ENCODE peak calls at places on chromosomes 6 and 20, in five cellular contexts. T is H1, W is K562, U is GM12878, P is HepG2. H is an unnamed sample.

GRCh38 chr6:150195996-150196417 is 53.2 kb downstream of the PPP1R14C start:
- DNase-seq in T (no peak), W (no peak), U (no peak), P (no peak), H (no peak)

GRCh38 chr6:169702640-169703246 is 817 bp downstream of the C6orf120 start:
- DNase-seq in T (no peak), W (peak), U (no peak), P (peak), H (peak)

GRCh38 chr6:6890400-6890858 is 217.3 kb upstream of the RREB1 start:
- DNase-seq in T (no peak), W (peak), U (no peak), P (no peak), H (peak)

GRCh38 chr6:34196833-34197195 is 39.9 kb upstream of the HMGA1 start:
- DNase-seq in T (no peak), W (no peak), U (no peak), P (no peak), H (no peak)

GRCh38 chr6:25094726-25095125 is 159.0 kb upstream of the RIPOR2 start:
- DNase-seq in T (no peak), W (no peak), U (no peak), P (no peak), H (no peak)

GRCh38 chr6:152404936-152405595 is 232.1 kb downstream of the SYNE1 start:
- DNase-seq in T (no peak), W (no peak), U (no peak), P (no peak), H (no peak)

GRCh38 chr20:47603260-47603659 is 101.6 kb downstream of the NCOA3 start:
- DNase-seq in T (no peak), W (no peak), U (no peak), P (no peak), H (no peak)

GRCh38 chr6:165178056-165178455 is 131.3 kb downstream of the C6orf118 start:
- DNase-seq in T (no peak), W (no peak), U (no peak), P (no peak), H (no peak)

GRCh38 chr6:77340331-77340730 is 123.0 kb downstream of the HTR1B start:
- DNase-seq in T (no peak), W (no peak), U (no peak), P (no peak), H (no peak)

GRCh38 chr6:142187209-142187608 is 40.1 kb downstream of the VTA1 start:
- DNase-seq in T (no peak), W (peak), U (no peak), P (no peak), H (no peak)

GRCh38 chr6:154549179-154549578 is 38.7 kb upstream of the CNKSR3 start:
- DNase-seq in T (no peak), W (no peak), U (no peak), P (no peak), H (no peak)

GRCh38 chr20:33947709-33948295 is 45.9 kb upstream of the RALY start:
- DNase-seq in T (peak), W (peak), U (peak), P (peak), H (peak)

GRCh38 chr6:33851959-33852358 is 48.2 kb upstream of the MLN start:
- DNase-seq in T (peak), W (peak), U (no peak), P (peak), H (no peak)

GRCh38 chr6:56840467-56841371 is 114.2 kb upstream of the BEND6 start:
- DNase-seq in T (no peak), W (no peak), U (no peak), P (peak), H (peak)

GRCh38 chr6:110399219-110400071 is 15.9 kb downstream of the DDO start:
- DNase-seq in T (no peak), W (no peak), U (no peak), P (no peak), H (no peak)

GRCh38 chr6:55260181-55260580 is 67.1 kb upstream of the GFRAL start:
- DNase-seq in T (no peak), W (no peak), U (no peak), P (peak), H (no peak)

DNA sequence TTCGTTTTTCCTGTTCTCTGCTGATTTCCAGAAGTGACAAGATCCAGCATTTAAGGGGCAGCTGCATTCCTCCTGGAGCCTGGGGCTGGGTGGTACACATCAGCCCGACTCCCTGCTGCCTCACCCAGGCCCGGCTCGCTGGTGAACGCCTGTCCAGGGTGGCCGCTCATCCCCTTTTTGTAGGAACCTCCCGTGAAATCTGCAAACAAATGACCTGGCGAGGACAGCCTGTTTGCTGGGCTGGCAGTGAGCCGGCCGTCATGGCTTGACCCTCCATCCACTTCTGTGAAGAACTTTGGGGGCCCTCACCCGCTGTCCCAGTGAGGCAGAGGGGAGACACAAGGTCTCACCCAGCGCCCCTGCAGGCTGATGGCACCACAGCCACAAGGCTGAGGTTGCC is 39.0 kb downstream of the PYGB start:
- DNase-seq in T (no peak), W (no peak), U (no peak), P (no peak), H (no peak)
- TF ChIP-seq GABPA in T (no peak), W (no peak), U (no peak), P (no peak), H (no peak)

DNA sequence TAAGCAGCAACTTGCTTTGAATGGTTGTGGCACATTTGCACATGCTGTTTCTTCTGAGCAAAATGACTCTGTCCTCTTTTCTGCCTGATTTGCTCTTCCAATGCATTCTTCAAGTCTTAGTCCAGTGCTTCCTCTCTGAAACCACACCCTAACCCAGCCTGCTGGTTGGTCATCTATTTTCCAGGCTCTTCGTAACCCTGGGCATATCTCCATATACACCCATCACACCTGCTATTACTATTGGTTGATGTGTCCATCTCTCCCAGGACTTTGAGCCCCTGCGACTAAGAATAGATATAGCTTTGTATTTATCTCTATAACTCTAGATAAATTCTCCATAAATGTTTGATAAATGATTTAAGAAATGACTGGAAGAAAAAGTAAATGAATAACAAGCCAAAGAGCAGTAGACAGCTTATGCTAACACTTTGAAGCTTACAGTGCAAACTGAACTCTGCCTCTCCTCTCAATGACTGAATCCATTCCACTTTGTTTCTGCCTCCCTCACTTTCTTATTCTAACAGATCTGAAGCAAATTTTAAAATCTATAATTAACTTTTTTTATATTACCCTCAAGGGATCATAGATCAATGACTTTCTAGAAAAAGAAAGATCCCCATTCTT is 59.7 kb upstream of the NT5E start:
- DNase-seq in T (no peak), W (no peak), U (no peak), P (peak), H (no peak)
- H3K4me2 ChIP-seq in T (no peak), W (no peak), U (no peak), P (peak), H (no peak)

GRCh38 chr6:43771210-43771857 is 1.3 kb downstream of the VEGFA start:
- DNase-seq in T (no peak), W (peak), U (no peak), P (peak), H (peak)
- TF ChIP-seq GABPA in T (no peak), W (no peak), U (no peak), P (no peak), H (no peak)

GRCh38 chr6:144161970-144162369 is 11.7 kb downstream of the STX11 start:
- DNase-seq in T (no peak), W (no peak), U (no peak), P (no peak), H (no peak)
- H3K4me2 ChIP-seq in T (no peak), W (no peak), U (no peak), P (no peak), H (no peak)